ENCODE peak calls at places on chromosomes 16 and 17, in four cellular contexts. K is GM12878, O is IMR-90, M is GM12891. Y is an unnamed sample.

GRCh38 chr17:75032896-75033294 is 13.9 kb downstream of the ATP5PD start:
- DNase-seq in O (no peak), K (no peak), M (no peak), Y (no peak)

GRCh38 chr17:17028059-17028877 is 14.0 kb upstream of the MPRIP start:
- DNase-seq in O (peak), K (no peak), M (no peak), Y (no peak)

GRCh38 chr17:59108400-59109102 is 1.9 kb upstream of the TRIM37 start:
- DNase-seq in M (no peak), K (no peak), O (no peak), Y (no peak)

GRCh38 chr16:81686391-81687182 is 92.5 kb upstream of the PLCG2 start:
- DNase-seq in M (no peak), O (no peak), K (no peak), Y (no peak)

GRCh38 chr16:47504599-47504998 is 43.5 kb downstream of the PHKB start:
- DNase-seq in M (no peak), O (peak), K (no peak), Y (no peak)

GRCh38 chr16:50313596-50314483 is 47.5 kb downstream of the ADCY7 start:
- DNase-seq in K (no peak), M (no peak), O (peak), Y (peak)

GRCh38 chr17:57033296-57033695 is 51.8 kb upstream of the AKAP1 start:
- DNase-seq in K (no peak), M (no peak), O (no peak), Y (no peak)

GRCh38 chr16:27436065-27436464 is 34.1 kb downstream of the IL21R start:
- DNase-seq in O (no peak), M (no peak), K (no peak), Y (no peak)

GRCh38 chr16:67260426-67261063 is 11.8 kb downstream of the SLC9A5 start:
- DNase-seq in O (peak), K (no peak), M (peak), Y (no peak)

GRCh38 chr16:15946257-15947044 is 3.0 kb upstream of the ABCC1 start:
- DNase-seq in O (peak), K (no peak), M (no peak), Y (no peak)

GRCh38 chr17:77286641-77287431 is 146.1 kb downstream of the SEC14L1 start:
- DNase-seq in M (no peak), O (peak), K (no peak), Y (no peak)

DNA sequence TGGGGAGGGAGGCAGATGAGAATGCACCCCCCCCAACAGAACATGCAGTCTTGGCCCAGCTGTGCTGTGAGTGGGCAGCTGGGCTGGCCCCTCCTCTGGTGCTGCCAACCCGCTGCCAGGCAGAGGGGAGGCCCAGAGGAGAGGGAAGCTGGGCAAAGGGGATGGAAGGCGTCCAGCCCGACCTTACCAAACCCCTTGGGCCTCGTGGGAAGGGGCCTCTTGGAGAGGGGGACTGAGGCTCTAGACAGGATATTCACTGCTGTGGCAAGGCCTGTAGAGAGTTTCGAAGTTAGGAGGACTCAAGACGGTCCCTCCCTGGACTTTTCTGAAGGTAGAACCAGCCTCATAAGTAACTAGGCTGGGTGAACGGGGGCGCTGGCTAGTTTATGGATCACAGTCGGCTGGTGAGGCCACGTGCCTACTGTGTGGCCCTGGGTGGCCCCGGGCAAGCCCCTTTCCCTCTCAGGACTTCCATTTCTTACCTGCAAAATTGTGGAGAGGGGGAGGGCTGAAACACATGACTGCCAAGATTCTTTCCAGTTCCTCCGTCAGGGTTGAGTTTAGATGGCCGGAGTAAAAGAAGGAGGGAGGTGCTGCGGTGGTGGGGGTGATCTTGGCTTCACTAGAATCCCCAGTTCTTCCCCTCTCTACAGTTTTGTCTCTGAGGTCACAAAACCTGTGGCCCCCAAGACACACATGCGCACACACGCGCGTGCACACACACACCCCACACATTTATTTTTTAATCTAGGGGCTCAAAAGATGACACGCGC is 807 bp upstream of the STAT5A start:
- DNase-seq in M (no peak), O (no peak), K (peak), Y (no peak)
- TF ChIP-seq POLR2A in M (peak), O (no peak), K (peak), Y (peak)

GRCh38 chr17:10815318-10815717 is 11.4 kb upstream of the TMEM238L start:
- DNase-seq in M (no peak), O (no peak), K (no peak), Y (no peak)
- TF ChIP-seq POLR2A in M (no peak), O (no peak), K (no peak), Y (no peak)

DNA sequence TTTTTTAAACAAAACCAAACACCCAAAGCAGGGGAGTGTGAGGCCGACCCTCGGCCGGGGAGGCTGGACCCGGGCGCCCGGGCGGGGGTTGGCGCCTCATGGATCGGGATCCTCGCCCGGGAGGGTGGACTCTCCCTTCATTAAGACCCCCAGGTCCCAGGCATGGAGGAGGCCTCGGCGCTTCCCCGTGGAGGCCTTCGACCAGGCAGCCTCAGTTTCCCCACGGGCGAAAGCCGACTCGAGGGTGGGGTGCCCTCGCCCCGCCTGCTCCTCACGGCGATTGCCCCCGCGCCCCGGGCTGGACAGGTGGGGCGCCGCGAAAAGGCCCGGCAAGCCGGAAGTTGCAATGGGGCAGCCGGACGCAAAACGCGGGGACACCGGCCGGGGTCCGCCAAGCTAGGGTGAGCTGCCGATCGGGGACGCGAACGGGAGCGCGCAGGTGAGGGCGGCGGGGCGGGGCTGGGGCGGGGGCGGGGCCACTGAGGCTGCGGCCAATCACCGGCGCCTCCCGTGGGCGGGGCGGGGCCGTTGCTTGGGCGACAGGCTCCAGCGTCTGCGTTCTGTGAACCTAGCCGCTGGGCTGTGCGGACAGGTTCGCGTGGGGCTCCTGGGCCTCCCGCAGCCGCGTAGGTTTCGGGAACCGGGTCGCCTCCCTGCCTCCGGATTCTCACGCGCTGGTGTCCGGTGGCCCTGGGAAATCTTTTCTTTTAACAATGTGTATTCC is 6.0 kb upstream of the ZNF205 start:
- DNase-seq in M (peak), K (no peak), O (peak), Y (peak)
- TF ChIP-seq POLR2A in M (peak), K (peak), O (peak), Y (peak)

GRCh38 chr17:7834554-7834890 is 505 bp downstream of the KDM6B start:
- DNase-seq in O (no peak), K (no peak), M (no peak), Y (no peak)

GRCh38 chr17:7832431-7832830 is 1.6 kb upstream of the KDM6B start:
- DNase-seq in M (no peak), K (no peak), O (no peak), Y (no peak)

GRCh38 chr17:7833011-7833794 is 814 bp upstream of the KDM6B start:
- DNase-seq in K (no peak), O (no peak), M (no peak), Y (no peak)

GRCh38 chr17:7834891-7835817 is 1.1 kb downstream of the KDM6B start:
- DNase-seq in M (peak), K (peak), O (peak), Y (peak)

GRCh38 chr17:7833795-7834553 is at the start of gene KDM6B:
- DNase-seq in M (peak), O (peak), K (no peak), Y (peak)
- TF ChIP-seq POLR2A in M (no peak), O (no peak), K (no peak), Y (no peak)

DNA sequence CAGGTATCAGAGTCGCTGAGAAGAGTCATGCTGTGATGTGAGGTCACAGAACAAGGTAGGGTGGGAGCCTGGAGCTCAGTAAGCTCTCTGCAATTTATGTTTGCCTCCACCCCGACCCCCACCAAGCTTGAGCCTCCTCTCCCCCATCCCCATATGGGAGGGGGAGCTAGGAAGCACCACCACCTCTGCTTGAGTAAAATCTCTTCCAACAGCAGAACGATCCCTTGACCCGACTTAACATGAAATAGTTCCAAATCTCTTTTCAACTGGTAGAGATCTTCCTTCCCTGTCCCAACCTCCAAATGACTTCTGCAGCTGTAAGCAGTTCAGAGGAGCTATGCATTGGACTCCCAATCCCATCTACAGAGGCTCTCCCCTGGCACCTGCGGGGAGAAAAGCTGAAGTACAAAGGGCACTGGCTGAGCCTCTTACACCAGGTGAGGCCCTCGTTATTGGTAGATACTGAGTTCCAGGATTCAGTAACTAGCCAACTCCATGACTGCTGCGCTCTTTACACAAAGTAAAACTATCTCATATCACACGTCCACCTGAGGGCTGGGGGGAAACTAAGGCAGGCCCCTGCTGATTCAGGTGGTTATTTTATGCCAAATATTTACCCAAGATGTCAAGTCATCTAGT is 3.4 kb downstream of the ACTG1 start:
- DNase-seq in O (no peak), K (no peak), M (no peak), Y (no peak)
- TF ChIP-seq POLR2A in O (peak), K (peak), M (peak), Y (peak)

DNA sequence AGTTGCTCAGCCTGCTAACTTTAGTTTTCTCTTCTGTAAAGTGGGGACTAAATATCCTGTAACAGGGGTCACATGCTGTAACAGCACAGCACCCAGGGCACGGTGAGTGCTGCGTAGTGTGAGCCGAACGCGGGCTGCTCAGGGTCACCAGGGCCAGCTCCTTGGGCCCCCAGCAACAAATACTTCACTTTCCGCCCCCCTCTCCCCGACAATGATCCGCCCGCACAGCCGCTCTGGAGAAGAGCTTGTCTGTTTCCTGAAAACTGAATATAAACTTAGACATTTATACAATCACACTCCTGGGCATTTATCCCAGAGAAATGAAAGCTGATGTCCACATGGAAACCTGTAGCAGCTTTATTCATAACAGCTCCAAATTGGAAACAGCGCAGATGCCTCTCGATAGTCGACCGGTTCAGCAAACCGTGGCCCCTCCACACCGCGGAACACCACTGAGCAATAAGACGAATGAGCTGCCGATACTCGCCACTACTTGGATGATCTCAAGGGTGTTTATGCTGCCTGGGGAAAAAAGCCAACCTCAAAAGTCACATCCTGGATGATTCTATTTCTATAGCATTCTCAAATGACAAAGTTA is 267.2 kb downstream of the PARN start:
- DNase-seq in O (peak), M (no peak), K (no peak), Y (no peak)
- TF ChIP-seq POLR2A in O (no peak), M (no peak), K (no peak), Y (no peak)

DNA sequence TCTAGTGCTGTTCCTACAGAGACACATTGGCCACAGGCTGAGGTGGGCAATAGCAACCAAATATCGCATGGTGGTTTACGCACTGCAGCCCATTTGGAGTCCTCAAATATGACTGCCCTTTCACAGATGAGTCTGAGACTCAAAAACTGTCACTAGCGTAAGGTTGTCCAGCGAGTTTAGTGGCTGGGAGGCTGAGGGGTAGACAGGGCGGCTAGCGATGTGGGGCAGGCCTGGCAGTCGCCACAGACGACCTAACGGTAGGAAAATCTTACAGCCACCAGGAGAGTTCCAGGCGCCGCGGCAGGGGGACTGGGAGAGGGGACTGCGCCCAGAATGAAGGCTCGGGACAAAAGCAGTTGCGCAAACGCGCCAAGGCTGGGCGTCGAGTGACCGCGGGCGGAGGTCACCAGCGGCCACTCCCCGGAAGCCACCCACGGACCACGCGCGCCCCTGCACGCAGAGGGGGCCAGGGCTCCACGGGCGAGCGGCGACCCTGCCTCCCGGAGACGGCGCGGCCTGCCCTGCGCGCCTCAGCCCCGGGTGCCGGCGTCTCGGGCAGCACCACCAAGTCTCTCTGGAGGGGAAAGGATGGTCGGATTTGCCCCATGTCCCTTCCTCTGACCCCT is 699 bp upstream of the MAP1LC3B start:
- DNase-seq in K (no peak), O (no peak), M (no peak), Y (no peak)
- TF ChIP-seq POLR2A in K (no peak), O (no peak), M (no peak), Y (no peak)